ENCODE peak calls at places on chromosomes 16 and 17, in four cellular contexts. One of them, this sample, is unnamed.

GRCh38 chr17:45001310-45001709 is 33.2 kb upstream of the C1QL1 start:
- DNase-seq in mesothelial cell of epicardium: no peak
- DNase-seq in fibroblast of pulmonary artery: no peak
- DNase-seq in left ventricle myocardium inferior: no peak
- DNase-seq in this sample: no peak

GRCh38 chr16:89380681-89381080 is 109.7 kb downstream of the ANKRD11 start:
- DNase-seq in mesothelial cell of epicardium: no peak
- DNase-seq in fibroblast of pulmonary artery: no peak
- DNase-seq in left ventricle myocardium inferior: no peak
- DNase-seq in this sample: no peak

GRCh38 chr17:28130455-28130854 is 88.0 kb downstream of the NLK start:
- DNase-seq in mesothelial cell of epicardium: no peak
- DNase-seq in fibroblast of pulmonary artery: no peak
- DNase-seq in left ventricle myocardium inferior: no peak
- DNase-seq in this sample: no peak

GRCh38 chr16:12629271-12629670 is 174.4 kb downstream of the CPPED1 start:
- DNase-seq in mesothelial cell of epicardium: no peak
- DNase-seq in fibroblast of pulmonary artery: no peak
- DNase-seq in left ventricle myocardium inferior: no peak
- DNase-seq in this sample: no peak

GRCh38 chr16:67399218-67399733 is 6.0 kb upstream of the TPPP3 start:
- DNase-seq in mesothelial cell of epicardium: peak
- DNase-seq in fibroblast of pulmonary artery: no peak
- DNase-seq in left ventricle myocardium inferior: no peak
- DNase-seq in this sample: peak

GRCh38 chr16:291539-291938 is 8.6 kb downstream of the PDIA2 start:
- DNase-seq in mesothelial cell of epicardium: no peak
- DNase-seq in fibroblast of pulmonary artery: no peak
- DNase-seq in left ventricle myocardium inferior: no peak
- DNase-seq in this sample: no peak

GRCh38 chr16:25256821-25257503 is 683 bp downstream of the ZKSCAN2 start:
- DNase-seq in mesothelial cell of epicardium: peak
- DNase-seq in fibroblast of pulmonary artery: peak
- DNase-seq in left ventricle myocardium inferior: no peak
- DNase-seq in this sample: no peak

GRCh38 chr17:29400818-29401217 is 10.7 kb downstream of the TAOK1 start:
- DNase-seq in mesothelial cell of epicardium: no peak
- DNase-seq in fibroblast of pulmonary artery: no peak
- DNase-seq in left ventricle myocardium inferior: no peak
- DNase-seq in this sample: no peak

GRCh38 chr16:67426950-67427349 is 4.0 kb upstream of the HSD11B2 start:
- DNase-seq in mesothelial cell of epicardium: no peak
- DNase-seq in fibroblast of pulmonary artery: no peak
- DNase-seq in left ventricle myocardium inferior: peak
- DNase-seq in this sample: no peak

GRCh38 chr16:81866820-81867440 is 87.8 kb downstream of the PLCG2 start:
- DNase-seq in mesothelial cell of epicardium: no peak
- DNase-seq in fibroblast of pulmonary artery: no peak
- DNase-seq in left ventricle myocardium inferior: peak
- DNase-seq in this sample: peak

DNA sequence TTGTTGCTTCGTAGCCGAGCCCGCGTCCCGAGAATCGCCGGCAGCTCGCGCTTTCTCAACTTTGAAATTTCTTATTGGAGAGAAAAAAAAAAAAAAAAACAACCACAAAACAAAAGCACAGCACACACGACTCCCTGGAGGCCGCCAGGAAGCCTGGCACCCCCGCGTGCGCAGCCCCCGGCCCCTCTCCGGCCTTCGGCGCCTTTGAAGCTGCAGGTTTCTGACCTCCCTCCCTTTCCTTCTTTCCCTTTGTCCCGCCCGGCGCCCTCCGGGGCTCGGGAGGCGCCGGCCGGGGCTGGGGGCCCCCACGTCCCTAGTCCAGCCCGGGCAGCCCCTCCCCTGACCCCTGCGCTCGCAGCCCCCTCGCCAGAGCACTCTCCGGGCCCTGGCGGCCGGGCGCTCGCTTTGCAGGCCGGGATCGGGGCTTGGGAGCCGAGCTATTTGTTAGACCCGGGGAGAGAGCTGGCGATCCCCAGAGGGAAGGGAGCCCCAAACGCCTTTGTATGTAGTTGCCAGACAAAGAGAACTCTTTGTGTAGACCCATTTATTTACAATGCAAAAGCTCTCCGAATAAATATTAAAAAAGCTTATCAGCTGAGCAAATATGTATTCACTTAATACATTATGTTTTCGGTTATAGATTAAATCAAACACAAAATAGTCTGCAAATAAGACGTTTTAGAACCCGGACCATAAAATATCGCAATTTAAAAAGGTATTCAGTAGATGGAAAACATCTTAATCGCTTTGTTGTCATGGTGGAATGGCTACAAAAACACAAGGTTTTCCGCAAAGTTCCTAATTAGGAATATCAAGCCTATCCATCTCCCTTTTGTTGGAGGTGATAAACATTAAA is 2.3 kb downstream of the BAHCC1 start:
- DNase-seq in mesothelial cell of epicardium: no peak
- DNase-seq in fibroblast of pulmonary artery: peak
- DNase-seq in left ventricle myocardium inferior: no peak
- DNase-seq in this sample: no peak
- TF ChIP-seq CTCF in mesothelial cell of epicardium: peak
- TF ChIP-seq CTCF in fibroblast of pulmonary artery: no peak
- TF ChIP-seq CTCF in left ventricle myocardium inferior: peak
- TF ChIP-seq CTCF in this sample: no peak

GRCh38 chr17:68533887-68534700 is 21.9 kb downstream of the PRKAR1A start:
- DNase-seq in mesothelial cell of epicardium: no peak
- DNase-seq in fibroblast of pulmonary artery: peak
- DNase-seq in left ventricle myocardium inferior: no peak
- DNase-seq in this sample: no peak
- TF ChIP-seq CTCF in mesothelial cell of epicardium: peak
- TF ChIP-seq CTCF in fibroblast of pulmonary artery: peak
- TF ChIP-seq CTCF in left ventricle myocardium inferior: peak
- TF ChIP-seq CTCF in this sample: no peak

DNA sequence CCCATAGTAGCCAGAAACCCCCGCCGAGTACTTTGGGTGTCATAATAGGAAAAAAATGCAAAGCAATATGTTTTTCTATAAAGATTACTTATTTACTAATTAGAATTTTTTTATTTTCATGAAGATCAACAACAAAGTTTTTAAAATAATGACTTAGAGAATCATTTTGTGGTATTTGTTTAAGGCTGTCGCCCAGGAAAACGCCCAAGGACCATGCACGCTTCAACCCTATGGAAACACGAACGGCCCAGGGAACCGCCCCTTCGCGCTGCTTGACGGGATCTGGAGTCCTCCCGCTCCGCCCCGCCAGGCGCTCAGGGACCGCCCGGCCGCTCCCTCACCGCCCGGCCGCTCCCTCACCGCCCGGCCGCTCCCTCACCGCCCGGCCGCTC is 408 bp upstream of the KPNA2 start:
- DNase-seq in mesothelial cell of epicardium: peak
- DNase-seq in fibroblast of pulmonary artery: no peak
- DNase-seq in left ventricle myocardium inferior: peak
- DNase-seq in this sample: no peak
- TF ChIP-seq CTCF in mesothelial cell of epicardium: no peak
- TF ChIP-seq CTCF in fibroblast of pulmonary artery: no peak
- TF ChIP-seq CTCF in left ventricle myocardium inferior: peak
- TF ChIP-seq CTCF in this sample: no peak

GRCh38 chr17:2721603-2722002 is 10.0 kb upstream of the CLUH start:
- DNase-seq in mesothelial cell of epicardium: no peak
- DNase-seq in fibroblast of pulmonary artery: no peak
- DNase-seq in left ventricle myocardium inferior: no peak
- DNase-seq in this sample: no peak

GRCh38 chr17:2723505-2723996 is 12.0 kb upstream of the CLUH start:
- DNase-seq in mesothelial cell of epicardium: no peak
- DNase-seq in fibroblast of pulmonary artery: no peak
- DNase-seq in left ventricle myocardium inferior: no peak
- DNase-seq in this sample: no peak

GRCh38 chr17:2722611-2723010 is 11.0 kb upstream of the CLUH start:
- DNase-seq in mesothelial cell of epicardium: no peak
- DNase-seq in fibroblast of pulmonary artery: no peak
- DNase-seq in left ventricle myocardium inferior: no peak
- DNase-seq in this sample: no peak

GRCh38 chr17:2723997-2724782 is 12.6 kb upstream of the CLUH start:
- DNase-seq in mesothelial cell of epicardium: no peak
- DNase-seq in fibroblast of pulmonary artery: no peak
- DNase-seq in left ventricle myocardium inferior: peak
- DNase-seq in this sample: no peak

DNA sequence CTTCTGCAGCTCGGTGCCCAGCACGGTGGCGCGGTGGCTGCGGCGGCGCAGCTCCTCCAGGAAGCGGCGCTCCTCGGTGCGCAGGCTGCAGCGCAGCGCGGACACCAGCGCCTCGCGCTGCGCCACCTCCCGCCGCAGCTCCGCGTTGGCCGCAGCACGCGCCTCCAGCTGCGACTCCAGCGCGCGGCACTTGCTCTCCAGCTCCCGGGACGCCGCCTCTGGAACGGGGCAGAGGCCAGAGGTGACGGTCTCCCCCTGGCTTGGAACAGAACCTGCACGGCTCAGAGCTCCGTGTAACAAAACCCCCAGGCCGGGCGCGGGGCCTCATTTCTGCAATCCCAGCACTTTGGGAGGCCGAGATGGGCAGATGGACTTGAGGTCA is 13.2 kb upstream of the CLUH start:
- DNase-seq in mesothelial cell of epicardium: no peak
- DNase-seq in fibroblast of pulmonary artery: peak
- DNase-seq in left ventricle myocardium inferior: no peak
- DNase-seq in this sample: no peak
- TF ChIP-seq CTCF in mesothelial cell of epicardium: no peak
- TF ChIP-seq CTCF in fibroblast of pulmonary artery: no peak
- TF ChIP-seq CTCF in left ventricle myocardium inferior: peak
- TF ChIP-seq CTCF in this sample: peak

GRCh38 chr17:73192894-73193701 is at the start of gene COG1:
- DNase-seq in mesothelial cell of epicardium: peak
- DNase-seq in fibroblast of pulmonary artery: peak
- DNase-seq in left ventricle myocardium inferior: peak
- DNase-seq in this sample: peak
- TF ChIP-seq CTCF in mesothelial cell of epicardium: no peak
- TF ChIP-seq CTCF in fibroblast of pulmonary artery: no peak
- TF ChIP-seq CTCF in left ventricle myocardium inferior: no peak
- TF ChIP-seq CTCF in this sample: no peak

GRCh38 chr17:32854834-32855389 is 22.0 kb downstream of the MYO1D start:
- DNase-seq in mesothelial cell of epicardium: no peak
- DNase-seq in fibroblast of pulmonary artery: no peak
- DNase-seq in left ventricle myocardium inferior: no peak
- DNase-seq in this sample: no peak
- TF ChIP-seq CTCF in mesothelial cell of epicardium: peak
- TF ChIP-seq CTCF in fibroblast of pulmonary artery: no peak
- TF ChIP-seq CTCF in left ventricle myocardium inferior: no peak
- TF ChIP-seq CTCF in this sample: no peak

DNA sequence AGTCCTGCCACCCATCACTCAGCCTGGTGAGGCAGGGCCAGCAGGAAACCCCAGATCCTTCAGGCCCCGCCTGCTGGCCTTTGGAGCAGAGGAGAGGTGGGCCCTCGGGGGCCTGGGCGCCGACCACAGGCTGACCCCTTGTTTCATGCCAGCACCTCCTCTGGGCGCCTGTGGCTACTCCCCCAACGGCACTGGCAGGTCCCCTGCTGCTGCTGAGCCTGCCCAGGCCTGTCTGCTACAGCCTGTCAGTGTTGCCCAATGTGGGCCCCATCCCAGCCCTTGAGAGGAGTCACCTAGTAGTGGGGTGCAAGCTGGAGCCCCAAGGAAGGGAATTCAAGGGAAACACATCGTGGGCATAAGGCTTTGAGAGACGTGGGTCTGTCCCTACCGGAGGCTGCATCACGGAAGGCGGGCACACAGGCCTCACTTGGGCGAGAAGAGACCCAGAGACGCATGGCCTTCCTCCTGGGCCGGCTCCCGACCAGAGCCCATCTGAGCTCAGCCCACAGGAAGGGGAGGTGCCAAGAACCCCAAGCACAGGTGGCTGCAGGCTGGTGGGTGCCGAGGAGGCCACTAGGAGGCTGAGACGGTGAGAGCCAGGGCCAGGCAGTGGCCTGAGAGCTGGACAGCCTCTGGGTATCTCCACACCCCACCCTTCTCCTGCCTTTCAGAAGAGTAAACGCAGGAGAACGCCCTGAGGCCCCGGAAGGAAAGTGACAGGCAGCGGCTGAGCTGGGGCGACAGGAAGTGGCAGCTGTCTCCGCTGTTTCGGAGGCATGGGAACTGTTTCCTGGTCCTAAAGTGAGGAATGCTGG is 8.1 kb upstream of the FASN start:
- DNase-seq in mesothelial cell of epicardium: peak
- DNase-seq in fibroblast of pulmonary artery: peak
- DNase-seq in left ventricle myocardium inferior: no peak
- DNase-seq in this sample: peak
- TF ChIP-seq CTCF in mesothelial cell of epicardium: peak
- TF ChIP-seq CTCF in fibroblast of pulmonary artery: peak
- TF ChIP-seq CTCF in left ventricle myocardium inferior: peak
- TF ChIP-seq CTCF in this sample: peak